ENCODE peak calls at places on chromosomes 7 and 10, in five cellular contexts. K, O, T, U and M are unnamed samples.

GRCh38 chr7:144134116-144134515 is 11.1 kb downstream of the OR2A14 start:
- DNase-seq in K (no peak), O (no peak), T (no peak), U (no peak), M (no peak)

GRCh38 chr7:46759711-46760480 is 822.0 kb downstream of the TNS3 start:
- DNase-seq in K (no peak), O (no peak), T (no peak), U (no peak), M (no peak)

GRCh38 chr7:16564909-16565426 is 38.3 kb downstream of the LRRC72 start:
- DNase-seq in K (peak; percentile 8), O (peak; percentile 46), T (peak; percentile 38), U (no peak), M (peak; percentile 53)

GRCh38 chr7:67392596-67393438 is 396.2 kb downstream of the TYW1 start:
- DNase-seq in K (no peak), O (peak; percentile 33), T (no peak), U (peak; percentile 23), M (no peak)

GRCh38 chr10:37703074-37703473 is 154.3 kb downstream of the ZNF248 start:
- DNase-seq in K (no peak), O (no peak), T (no peak), U (no peak), M (no peak)

GRCh38 chr7:101163281-101164070 is 1.9 kb downstream of the VGF start:
- DNase-seq in K (no peak), O (no peak), T (no peak), U (no peak), M (no peak)

GRCh38 chr7:99928994-99929729 is at the start of gene GJC3:
- DNase-seq in K (no peak), O (no peak), T (peak; percentile 70), U (no peak), M (peak; percentile 69)

GRCh38 chr7:84110400-84110799 is 84.2 kb downstream of the SEMA3A start:
- DNase-seq in K (no peak), O (peak; percentile 27), T (no peak), U (no peak), M (no peak)

GRCh38 chr10:6171891-6172354 is 30.8 kb upstream of the PFKFB3 start:
- DNase-seq in K (peak; percentile 24), O (no peak), T (no peak), U (no peak), M (no peak)

GRCh38 chr10:104923501-104923900 is 282.4 kb downstream of the SORCS3 start:
- DNase-seq in K (no peak), O (no peak), T (no peak), U (no peak), M (no peak)

GRCh38 chr7:16594061-16594460 is 51.5 kb downstream of the ANKMY2 start:
- DNase-seq in K (no peak), O (no peak), T (no peak), U (no peak), M (no peak)

GRCh38 chr7:157339777-157340677 is 3.2 kb downstream of the DNAJB6 start:
- DNase-seq in K (no peak), O (no peak), T (peak; percentile 60), U (no peak), M (peak; percentile 77)

GRCh38 chr10:83760142-83760541 is 379.2 kb upstream of the GHITM start:
- DNase-seq in K (no peak), O (peak; percentile 66), T (no peak), U (peak; percentile 17), M (no peak)

GRCh38 chr7:44415510-44415909 is 74.9 kb downstream of the NUDCD3 start:
- DNase-seq in K (no peak), O (no peak), T (no peak), U (no peak), M (no peak)

GRCh38 chr7:46755120-46756034 is 826.5 kb downstream of the TNS3 start:
- DNase-seq in K (no peak), O (no peak), T (no peak), U (no peak), M (no peak)

GRCh38 chr10:132776186-132776585 is 9.8 kb downstream of the NKX6-2 start:
- DNase-seq in K (no peak), O (no peak), T (no peak), U (no peak), M (no peak)
- TF ChIP-seq SUZ12 in K (no peak), O (no peak), T (no peak), U (no peak), M (no peak)

GRCh38 chr7:158354861-158355260 is 232.8 kb downstream of the PTPRN2 start:
- DNase-seq in K (no peak), O (no peak), T (no peak), U (no peak), M (no peak)

GRCh38 chr7:158355456-158356065 is 232.1 kb downstream of the PTPRN2 start:
- DNase-seq in K (no peak), O (peak; percentile 48), T (peak; percentile 17), U (peak; percentile 34), M (no peak)

GRCh38 chr7:158351481-158351880 is 236.1 kb downstream of the PTPRN2 start:
- DNase-seq in K (no peak), O (no peak), T (no peak), U (no peak), M (no peak)

GRCh38 chr7:158356454-158356853 is 231.2 kb downstream of the PTPRN2 start:
- DNase-seq in K (no peak), O (no peak), T (no peak), U (no peak), M (no peak)

GRCh38 chr7:158353606-158354570 is 233.7 kb downstream of the PTPRN2 start:
- DNase-seq in K (no peak), O (peak; percentile 63), T (peak; percentile 22), U (no peak), M (peak; percentile 37)
- TF ChIP-seq SUZ12 in K (no peak), O (no peak), T (no peak), U (no peak), M (no peak)

DNA sequence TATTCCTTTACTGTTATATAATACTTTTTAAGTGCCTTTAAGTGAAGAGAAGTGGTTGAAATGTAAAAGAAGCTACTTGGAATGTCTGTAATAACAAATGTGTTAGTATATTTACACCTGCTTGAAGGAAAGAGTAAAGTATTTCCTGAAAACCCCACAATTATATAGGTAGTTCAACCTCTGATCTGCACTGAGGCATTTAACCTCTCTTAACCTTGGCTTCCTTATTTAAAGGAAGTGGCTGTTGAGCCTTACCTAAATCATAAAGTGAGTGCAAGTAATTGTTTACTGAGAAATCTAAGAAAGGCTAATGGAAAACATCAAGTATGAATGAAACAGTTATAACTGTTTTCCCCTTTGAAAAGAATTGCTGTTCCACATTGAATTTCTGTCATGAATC is 294.5 kb downstream of the ADK start:
- DNase-seq in K (no peak), O (no peak), T (no peak), U (no peak), M (no peak)
- TF ChIP-seq SUZ12 in K (no peak), O (no peak), T (no peak), U (no peak), M (no peak)

GRCh38 chr7:54824655-54825054 is 65.6 kb upstream of the SEC61G start:
- DNase-seq in K (no peak), O (no peak), T (no peak), U (no peak), M (no peak)

GRCh38 chr7:54823776-54824175 is 64.8 kb upstream of the SEC61G start:
- DNase-seq in K (no peak), O (no peak), T (no peak), U (no peak), M (no peak)

GRCh38 chr7:54831046-54831643 is 72.1 kb upstream of the SEC61G start:
- DNase-seq in K (no peak), O (no peak), T (no peak), U (no peak), M (no peak)

GRCh38 chr7:54827719-54828118 is 68.7 kb upstream of the SEC61G start:
- DNase-seq in K (no peak), O (no peak), T (no peak), U (no peak), M (no peak)

GRCh38 chr7:54825368-54825767 is 66.4 kb upstream of the SEC61G start:
- DNase-seq in K (no peak), O (no peak), T (no peak), U (no peak), M (no peak)
- TF ChIP-seq SUZ12 in K (no peak), O (no peak), T (no peak), U (no peak), M (no peak)

GRCh38 chr10:92690211-92691041 is 671 bp downstream of the HHEX start:
- DNase-seq in K (no peak), O (no peak), T (no peak), U (no peak), M (peak; percentile 52)
- TF ChIP-seq SUZ12 in K (no peak), O (no peak), T (no peak), U (peak; percentile 63), M (no peak)

GRCh38 chr7:140062528-140063299 is at the start of gene PARP12:
- DNase-seq in K (peak; percentile 36), O (peak; percentile 25), T (peak; percentile 59), U (peak; percentile 31), M (no peak)

GRCh38 chr7:140060788-140061606 is 1.8 kb downstream of the PARP12 start:
- DNase-seq in K (no peak), O (no peak), T (no peak), U (no peak), M (no peak)

GRCh38 chr7:140061607-140061930 is 1.2 kb downstream of the PARP12 start:
- DNase-seq in K (no peak), O (no peak), T (no peak), U (no peak), M (no peak)

GRCh38 chr7:140060243-140060630 is 2.5 kb downstream of the PARP12 start:
- DNase-seq in K (no peak), O (no peak), T (no peak), U (no peak), M (no peak)

GRCh38 chr7:140062118-140062527 is 628 bp downstream of the PARP12 start:
- DNase-seq in K (no peak), O (no peak), T (no peak), U (no peak), M (no peak)
- TF ChIP-seq SUZ12 in K (no peak), O (no peak), T (no peak), U (no peak), M (no peak)

DNA sequence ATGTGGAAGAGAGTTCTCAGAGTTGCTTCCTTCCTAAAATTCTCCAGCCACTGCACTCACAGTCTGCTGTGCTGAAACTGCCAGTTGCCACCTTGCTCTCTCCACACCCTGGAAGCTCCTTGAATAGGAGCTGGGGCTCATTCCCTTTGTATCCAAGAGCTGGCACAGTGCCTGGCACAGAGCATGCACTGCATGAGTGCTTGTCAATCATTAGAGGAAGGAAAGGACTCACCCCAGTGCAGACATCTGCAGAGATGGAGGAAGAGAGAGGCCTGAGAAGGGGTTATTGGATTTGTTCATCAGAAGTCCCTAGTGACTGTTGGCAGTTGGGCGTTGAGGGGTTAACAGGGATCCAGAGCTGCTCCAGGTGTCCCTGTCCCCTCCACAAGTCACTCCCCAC is 41.7 kb upstream of the DUSP5 start:
- DNase-seq in K (no peak), O (no peak), T (no peak), U (no peak), M (no peak)
- TF ChIP-seq SUZ12 in K (no peak), O (no peak), T (no peak), U (no peak), M (no peak)